ENCODE peak calls at places on chromosomes 11 and 22, in five cellular contexts. One of them, this sample, is unnamed.

GRCh38 chr11:3000032-3000961 is 8.2 kb upstream of the NAP1L4 start:
- DNase-seq in GM13977: no peak
- DNase-seq in HCT116: no peak
- DNase-seq in fibroblast of pulmonary artery: peak
- DNase-seq in omental fat pad: no peak
- DNase-seq in this sample: peak

GRCh38 chr11:91978747-91979146 is 245.9 kb upstream of the FAT3 start:
- DNase-seq in GM13977: no peak
- DNase-seq in HCT116: no peak
- DNase-seq in fibroblast of pulmonary artery: no peak
- DNase-seq in omental fat pad: no peak
- DNase-seq in this sample: no peak

GRCh38 chr22:41124086-41124485 is 31.7 kb downstream of the EP300 start:
- DNase-seq in GM13977: no peak
- DNase-seq in HCT116: no peak
- DNase-seq in fibroblast of pulmonary artery: no peak
- DNase-seq in omental fat pad: no peak
- DNase-seq in this sample: no peak

GRCh38 chr22:39478461-39478860 is 21.6 kb downstream of the MGAT3 start:
- DNase-seq in GM13977: no peak
- DNase-seq in HCT116: no peak
- DNase-seq in fibroblast of pulmonary artery: no peak
- DNase-seq in omental fat pad: no peak
- DNase-seq in this sample: no peak

GRCh38 chr11:17760102-17761029 is 25.8 kb downstream of the KCNC1 start:
- DNase-seq in GM13977: peak
- DNase-seq in HCT116: peak
- DNase-seq in fibroblast of pulmonary artery: peak
- DNase-seq in omental fat pad: no peak
- DNase-seq in this sample: no peak

GRCh38 chr22:21642584-21643448 is 714 bp downstream of the SDF2L1 start:
- DNase-seq in GM13977: peak
- DNase-seq in HCT116: no peak
- DNase-seq in fibroblast of pulmonary artery: peak
- DNase-seq in omental fat pad: no peak
- DNase-seq in this sample: peak

GRCh38 chr22:49148895-49149418 is 678.7 kb downstream of the BRD1 start:
- DNase-seq in GM13977: no peak
- DNase-seq in HCT116: no peak
- DNase-seq in fibroblast of pulmonary artery: no peak
- DNase-seq in omental fat pad: no peak
- DNase-seq in this sample: no peak

GRCh38 chr22:39457047-39457545 is 284 bp downstream of the MGAT3 start:
- DNase-seq in GM13977: peak
- DNase-seq in HCT116: no peak
- DNase-seq in fibroblast of pulmonary artery: no peak
- DNase-seq in omental fat pad: no peak
- DNase-seq in this sample: no peak

GRCh38 chr22:46613606-46613997 is 6.6 kb upstream of the GRAMD4 start:
- DNase-seq in GM13977: no peak
- DNase-seq in HCT116: no peak
- DNase-seq in fibroblast of pulmonary artery: no peak
- DNase-seq in omental fat pad: no peak
- DNase-seq in this sample: no peak

GRCh38 chr11:111395081-111395480 is 16.0 kb upstream of the POU2AF1 start:
- DNase-seq in GM13977: no peak
- DNase-seq in HCT116: no peak
- DNase-seq in fibroblast of pulmonary artery: no peak
- DNase-seq in omental fat pad: no peak
- DNase-seq in this sample: no peak

GRCh38 chr22:38262051-38262795 is 10.6 kb downstream of the TMEM184B start:
- DNase-seq in GM13977: peak
- DNase-seq in HCT116: no peak
- DNase-seq in fibroblast of pulmonary artery: no peak
- DNase-seq in omental fat pad: no peak
- DNase-seq in this sample: no peak

GRCh38 chr22:50112151-50113118 is 22.6 kb downstream of the MOV10L1 start:
- DNase-seq in GM13977: no peak
- DNase-seq in HCT116: no peak
- DNase-seq in fibroblast of pulmonary artery: peak
- DNase-seq in omental fat pad: no peak
- DNase-seq in this sample: no peak

GRCh38 chr11:108606495-108607160 is 13.1 kb upstream of the EXPH5 start:
- DNase-seq in GM13977: no peak
- DNase-seq in HCT116: no peak
- DNase-seq in fibroblast of pulmonary artery: no peak
- DNase-seq in omental fat pad: no peak
- DNase-seq in this sample: no peak

GRCh38 chr11:111001986-111002616 is 243.4 kb upstream of the POU2AF2 start:
- DNase-seq in GM13977: no peak
- DNase-seq in HCT116: no peak
- DNase-seq in fibroblast of pulmonary artery: peak
- DNase-seq in omental fat pad: no peak
- DNase-seq in this sample: no peak

GRCh38 chr22:47197735-47198500 is 435.5 kb downstream of the TBC1D22A start:
- DNase-seq in GM13977: no peak
- DNase-seq in HCT116: no peak
- DNase-seq in fibroblast of pulmonary artery: no peak
- DNase-seq in omental fat pad: peak
- DNase-seq in this sample: peak

GRCh38 chr11:125777309-125777708 is 1.3 kb downstream of the PATE2 start:
- DNase-seq in GM13977: no peak
- DNase-seq in HCT116: no peak
- DNase-seq in fibroblast of pulmonary artery: peak
- DNase-seq in omental fat pad: no peak
- DNase-seq in this sample: no peak

GRCh38 chr11:95674669-95675358 is 114.8 kb downstream of the FAM76B start:
- DNase-seq in GM13977: no peak
- DNase-seq in HCT116: no peak
- DNase-seq in fibroblast of pulmonary artery: no peak
- DNase-seq in omental fat pad: no peak
- DNase-seq in this sample: no peak

GRCh38 chr11:126697937-126698336 is 302.6 kb downstream of the KIRREL3 start:
- DNase-seq in GM13977: no peak
- DNase-seq in HCT116: no peak
- DNase-seq in fibroblast of pulmonary artery: no peak
- DNase-seq in omental fat pad: no peak
- DNase-seq in this sample: no peak

DNA sequence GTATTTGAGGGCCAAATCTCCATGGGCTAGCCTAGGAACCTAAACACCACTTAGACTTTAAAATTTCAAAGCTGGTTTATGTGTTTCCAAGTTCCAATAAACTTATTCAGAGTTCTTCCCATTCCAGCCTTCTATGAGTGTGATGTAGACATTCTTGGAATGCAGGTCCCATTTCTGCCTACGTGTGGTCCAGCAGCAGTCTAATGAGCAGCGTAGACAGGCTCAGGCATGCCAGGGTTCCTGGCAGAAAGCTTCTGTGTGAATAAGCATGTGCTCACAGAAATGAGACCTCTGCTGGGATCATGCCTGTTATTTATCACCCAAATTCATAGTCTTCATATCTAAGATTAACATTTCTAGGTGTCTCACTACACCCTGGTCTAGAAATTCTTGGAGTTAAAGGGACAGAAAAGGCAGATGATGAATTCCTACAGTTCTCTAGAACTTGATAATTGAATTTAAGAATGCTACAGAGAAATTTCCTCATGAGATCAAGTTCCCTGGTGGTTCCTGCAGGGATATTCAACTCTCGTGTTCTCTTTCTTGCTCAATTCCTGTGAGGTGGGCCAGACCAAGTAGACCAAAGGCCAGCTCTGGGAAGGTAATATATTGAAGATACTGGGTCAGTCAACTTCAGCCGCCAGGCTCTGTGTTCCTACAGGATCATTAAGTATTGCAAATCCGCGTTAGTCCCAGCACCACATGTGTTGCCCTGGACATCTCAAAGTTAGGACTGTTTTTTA is 17.6 kb downstream of the RNF185 start:
- DNase-seq in GM13977: no peak
- DNase-seq in HCT116: no peak
- DNase-seq in fibroblast of pulmonary artery: peak
- DNase-seq in omental fat pad: no peak
- DNase-seq in this sample: no peak
- TF ChIP-seq CTCF in GM13977: no peak
- TF ChIP-seq CTCF in HCT116: no peak
- TF ChIP-seq CTCF in fibroblast of pulmonary artery: no peak
- TF ChIP-seq CTCF in omental fat pad: no peak
- TF ChIP-seq CTCF in this sample: no peak

GRCh38 chr22:24101966-24102365 is 79.3 kb upstream of the SUSD2 start:
- DNase-seq in GM13977: no peak
- DNase-seq in HCT116: no peak
- DNase-seq in fibroblast of pulmonary artery: no peak
- DNase-seq in omental fat pad: no peak
- DNase-seq in this sample: no peak
- TF ChIP-seq CTCF in GM13977: no peak
- TF ChIP-seq CTCF in HCT116: no peak
- TF ChIP-seq CTCF in fibroblast of pulmonary artery: no peak
- TF ChIP-seq CTCF in omental fat pad: no peak
- TF ChIP-seq CTCF in this sample: no peak

GRCh38 chr22:16932577-16932976 is 75.4 kb downstream of the GAB4 start:
- DNase-seq in GM13977: no peak
- DNase-seq in HCT116: no peak
- DNase-seq in fibroblast of pulmonary artery: no peak
- DNase-seq in omental fat pad: no peak
- DNase-seq in this sample: no peak

GRCh38 chr22:16935209-16935608 is 72.8 kb downstream of the GAB4 start:
- DNase-seq in GM13977: no peak
- DNase-seq in HCT116: no peak
- DNase-seq in fibroblast of pulmonary artery: no peak
- DNase-seq in omental fat pad: no peak
- DNase-seq in this sample: no peak

GRCh38 chr22:16933924-16934282 is 74.1 kb downstream of the GAB4 start:
- DNase-seq in GM13977: no peak
- DNase-seq in HCT116: no peak
- DNase-seq in fibroblast of pulmonary artery: no peak
- DNase-seq in omental fat pad: no peak
- DNase-seq in this sample: no peak

GRCh38 chr22:16936625-16937024 is 71.4 kb downstream of the GAB4 start:
- DNase-seq in GM13977: no peak
- DNase-seq in HCT116: no peak
- DNase-seq in fibroblast of pulmonary artery: no peak
- DNase-seq in omental fat pad: no peak
- DNase-seq in this sample: no peak

GRCh38 chr22:16933274-16933923 is 74.6 kb downstream of the GAB4 start:
- DNase-seq in GM13977: no peak
- DNase-seq in HCT116: no peak
- DNase-seq in fibroblast of pulmonary artery: no peak
- DNase-seq in omental fat pad: no peak
- DNase-seq in this sample: no peak
- TF ChIP-seq CTCF in GM13977: no peak
- TF ChIP-seq CTCF in HCT116: no peak
- TF ChIP-seq CTCF in fibroblast of pulmonary artery: no peak
- TF ChIP-seq CTCF in omental fat pad: no peak
- TF ChIP-seq CTCF in this sample: no peak

DNA sequence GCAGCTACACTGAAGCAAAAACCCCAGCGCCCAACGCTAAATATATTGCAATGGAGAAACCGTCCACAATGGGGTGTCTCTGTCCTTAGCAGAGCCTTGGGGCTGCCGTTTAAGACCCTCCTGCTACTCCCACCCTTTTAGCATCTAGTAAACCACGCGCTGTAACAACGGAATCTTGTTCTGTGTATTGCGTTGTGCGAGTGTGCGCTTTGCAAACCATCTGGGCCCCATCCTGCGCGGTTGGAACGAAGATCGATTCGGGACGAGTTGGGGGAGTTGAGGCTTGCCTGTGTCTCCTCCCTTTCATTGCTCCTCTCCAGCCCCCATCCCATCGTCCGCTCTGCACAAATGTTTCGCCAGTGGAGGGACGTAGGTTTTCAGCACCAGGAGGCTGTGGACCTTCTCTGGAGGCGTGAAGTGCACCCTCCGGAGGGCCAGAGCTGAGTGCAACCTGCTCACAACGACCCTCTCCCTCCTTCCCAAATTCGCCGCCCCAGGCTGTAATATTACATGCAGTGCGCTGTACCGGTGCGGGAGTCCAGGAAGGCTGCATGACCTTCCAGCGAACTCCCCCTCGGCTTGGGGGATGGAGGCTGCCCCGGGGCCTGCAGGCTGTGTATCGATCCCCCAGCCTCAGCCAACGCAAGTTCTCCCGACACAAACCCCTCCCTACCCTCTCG is 1.6 kb upstream of the KMT2A start:
- DNase-seq in GM13977: peak
- DNase-seq in HCT116: no peak
- DNase-seq in fibroblast of pulmonary artery: peak
- DNase-seq in omental fat pad: no peak
- DNase-seq in this sample: peak
- TF ChIP-seq CTCF in GM13977: no peak
- TF ChIP-seq CTCF in HCT116: no peak
- TF ChIP-seq CTCF in fibroblast of pulmonary artery: no peak
- TF ChIP-seq CTCF in omental fat pad: no peak
- TF ChIP-seq CTCF in this sample: no peak

This sample was measured in mesothelial cell of epicardium.